ENCODE peak calls at places on chromosomes 13 and 19, in seven cellular contexts. One of them, this sample, is unnamed. For H3K36me3, the result is how much of the 10 kb centered on the place peaks cover.

GRCh38 chr19:51417107-51417806 is at the start of gene SIGLEC10:
- DNase-seq in gastrocnemius medialis: no peak
- DNase-seq in body of pancreas: no peak
- DNase-seq in sigmoid colon: no peak
- DNase-seq in tibial nerve: no peak
- DNase-seq in testis: no peak
- DNase-seq in Peyer's patch: peak
- DNase-seq in this sample: peak

GRCh38 chr13:76717092-76717491 is 169.1 kb downstream of the KCTD12 start:
- DNase-seq in gastrocnemius medialis: no peak
- DNase-seq in body of pancreas: no peak
- DNase-seq in sigmoid colon: no peak
- DNase-seq in tibial nerve: no peak
- DNase-seq in testis: no peak
- DNase-seq in Peyer's patch: no peak
- DNase-seq in this sample: peak

GRCh38 chr13:29359181-29359580 is 236.3 kb downstream of the SLC7A1 start:
- DNase-seq in gastrocnemius medialis: no peak
- DNase-seq in body of pancreas: no peak
- DNase-seq in sigmoid colon: no peak
- DNase-seq in tibial nerve: no peak
- DNase-seq in testis: no peak
- DNase-seq in Peyer's patch: no peak
- DNase-seq in this sample: no peak

GRCh38 chr19:35483089-35483488 is 7.2 kb downstream of the KRTDAP start:
- DNase-seq in gastrocnemius medialis: no peak
- DNase-seq in body of pancreas: no peak
- DNase-seq in sigmoid colon: no peak
- DNase-seq in tibial nerve: no peak
- DNase-seq in testis: no peak
- DNase-seq in Peyer's patch: no peak
- DNase-seq in this sample: no peak

GRCh38 chr19:7772752-7773291 is 9.8 kb downstream of the CLEC4M start:
- DNase-seq in gastrocnemius medialis: no peak
- DNase-seq in body of pancreas: no peak
- DNase-seq in sigmoid colon: no peak
- DNase-seq in tibial nerve: no peak
- DNase-seq in testis: no peak
- DNase-seq in Peyer's patch: no peak
- DNase-seq in this sample: no peak

GRCh38 chr13:44854264-44855060 is 134.8 kb downstream of the NUFIP1 start:
- DNase-seq in gastrocnemius medialis: peak
- DNase-seq in body of pancreas: peak
- DNase-seq in sigmoid colon: no peak
- DNase-seq in tibial nerve: no peak
- DNase-seq in testis: no peak
- DNase-seq in Peyer's patch: no peak
- DNase-seq in this sample: no peak

GRCh38 chr13:107867701-107868661 is 347.4 kb downstream of the LIG4 start:
- DNase-seq in gastrocnemius medialis: no peak
- DNase-seq in body of pancreas: peak
- DNase-seq in sigmoid colon: no peak
- DNase-seq in tibial nerve: no peak
- DNase-seq in testis: peak
- DNase-seq in Peyer's patch: no peak
- DNase-seq in this sample: no peak

GRCh38 chr13:79741006-79741405 is 260.1 kb downstream of the NDFIP2 start:
- DNase-seq in gastrocnemius medialis: no peak
- DNase-seq in body of pancreas: peak
- DNase-seq in sigmoid colon: no peak
- DNase-seq in tibial nerve: no peak
- DNase-seq in testis: peak
- DNase-seq in Peyer's patch: no peak
- DNase-seq in this sample: peak

GRCh38 chr19:21328402-21328801 is 808 bp downstream of the ZNF708 start:
- DNase-seq in gastrocnemius medialis: no peak
- DNase-seq in body of pancreas: no peak
- DNase-seq in sigmoid colon: no peak
- DNase-seq in tibial nerve: no peak
- DNase-seq in testis: peak
- DNase-seq in Peyer's patch: no peak
- DNase-seq in this sample: no peak

GRCh38 chr13:97348569-97349100 is 85.3 kb upstream of the RAP2A start:
- DNase-seq in gastrocnemius medialis: no peak
- DNase-seq in body of pancreas: no peak
- DNase-seq in sigmoid colon: no peak
- DNase-seq in tibial nerve: no peak
- DNase-seq in testis: no peak
- DNase-seq in Peyer's patch: no peak
- DNase-seq in this sample: no peak

GRCh38 chr13:95552539-95553270 is at the start of gene CLDN10:
- DNase-seq in gastrocnemius medialis: no peak
- DNase-seq in body of pancreas: peak
- DNase-seq in sigmoid colon: no peak
- DNase-seq in tibial nerve: no peak
- DNase-seq in testis: peak
- DNase-seq in Peyer's patch: no peak
- DNase-seq in this sample: no peak

GRCh38 chr13:25249001-25249543 is 38.2 kb downstream of the MTMR6 start:
- DNase-seq in gastrocnemius medialis: no peak
- DNase-seq in body of pancreas: no peak
- DNase-seq in sigmoid colon: no peak
- DNase-seq in tibial nerve: peak
- DNase-seq in testis: no peak
- DNase-seq in Peyer's patch: no peak
- DNase-seq in this sample: no peak

GRCh38 chr13:33402975-33403374 is 117.4 kb upstream of the STARD13 start:
- DNase-seq in gastrocnemius medialis: no peak
- DNase-seq in body of pancreas: no peak
- DNase-seq in sigmoid colon: no peak
- DNase-seq in tibial nerve: no peak
- DNase-seq in testis: no peak
- DNase-seq in Peyer's patch: no peak
- DNase-seq in this sample: no peak

GRCh38 chr19:17847538-17848366 is at the start of gene JAK3:
- DNase-seq in gastrocnemius medialis: no peak
- DNase-seq in body of pancreas: peak
- DNase-seq in sigmoid colon: no peak
- DNase-seq in tibial nerve: no peak
- DNase-seq in testis: peak
- DNase-seq in Peyer's patch: peak
- DNase-seq in this sample: no peak

GRCh38 chr13:63448654-63449053 is 2033.0 kb upstream of the PCDH20 start:
- DNase-seq in gastrocnemius medialis: no peak
- DNase-seq in body of pancreas: no peak
- DNase-seq in sigmoid colon: no peak
- DNase-seq in tibial nerve: no peak
- DNase-seq in testis: no peak
- DNase-seq in Peyer's patch: no peak
- DNase-seq in this sample: no peak

GRCh38 chr13:30148791-30149190 is 158.6 kb downstream of the KATNAL1 start:
- DNase-seq in gastrocnemius medialis: no peak
- DNase-seq in body of pancreas: no peak
- DNase-seq in sigmoid colon: no peak
- DNase-seq in tibial nerve: no peak
- DNase-seq in testis: no peak
- DNase-seq in Peyer's patch: no peak
- DNase-seq in this sample: no peak

GRCh38 chr19:36939153-36939552 is 23.0 kb downstream of the ZNF568 start:
- DNase-seq in gastrocnemius medialis: no peak
- DNase-seq in body of pancreas: no peak
- DNase-seq in sigmoid colon: no peak
- DNase-seq in tibial nerve: no peak
- DNase-seq in testis: no peak
- DNase-seq in Peyer's patch: no peak
- DNase-seq in this sample: no peak

GRCh38 chr19:50359432-50359818 is 6.0 kb downstream of the NAPSA start:
- DNase-seq in gastrocnemius medialis: no peak
- DNase-seq in body of pancreas: no peak
- DNase-seq in sigmoid colon: no peak
- DNase-seq in tibial nerve: no peak
- DNase-seq in testis: no peak
- DNase-seq in Peyer's patch: no peak
- DNase-seq in this sample: no peak

GRCh38 chr19:50356691-50357177 is 8.7 kb downstream of the NAPSA start:
- DNase-seq in gastrocnemius medialis: no peak
- DNase-seq in body of pancreas: no peak
- DNase-seq in sigmoid colon: no peak
- DNase-seq in tibial nerve: no peak
- DNase-seq in testis: no peak
- DNase-seq in Peyer's patch: no peak
- DNase-seq in this sample: no peak

GRCh38 chr19:50358483-50359431 is 6.7 kb downstream of the NAPSA start:
- DNase-seq in gastrocnemius medialis: no peak
- DNase-seq in body of pancreas: peak
- DNase-seq in sigmoid colon: peak
- DNase-seq in tibial nerve: no peak
- DNase-seq in testis: peak
- DNase-seq in Peyer's patch: peak
- DNase-seq in this sample: no peak

GRCh38 chr19:50361290-50362029 is 4.0 kb downstream of the NAPSA start:
- DNase-seq in gastrocnemius medialis: no peak
- DNase-seq in body of pancreas: no peak
- DNase-seq in sigmoid colon: no peak
- DNase-seq in tibial nerve: no peak
- DNase-seq in testis: no peak
- DNase-seq in Peyer's patch: no peak
- DNase-seq in this sample: no peak

DNA sequence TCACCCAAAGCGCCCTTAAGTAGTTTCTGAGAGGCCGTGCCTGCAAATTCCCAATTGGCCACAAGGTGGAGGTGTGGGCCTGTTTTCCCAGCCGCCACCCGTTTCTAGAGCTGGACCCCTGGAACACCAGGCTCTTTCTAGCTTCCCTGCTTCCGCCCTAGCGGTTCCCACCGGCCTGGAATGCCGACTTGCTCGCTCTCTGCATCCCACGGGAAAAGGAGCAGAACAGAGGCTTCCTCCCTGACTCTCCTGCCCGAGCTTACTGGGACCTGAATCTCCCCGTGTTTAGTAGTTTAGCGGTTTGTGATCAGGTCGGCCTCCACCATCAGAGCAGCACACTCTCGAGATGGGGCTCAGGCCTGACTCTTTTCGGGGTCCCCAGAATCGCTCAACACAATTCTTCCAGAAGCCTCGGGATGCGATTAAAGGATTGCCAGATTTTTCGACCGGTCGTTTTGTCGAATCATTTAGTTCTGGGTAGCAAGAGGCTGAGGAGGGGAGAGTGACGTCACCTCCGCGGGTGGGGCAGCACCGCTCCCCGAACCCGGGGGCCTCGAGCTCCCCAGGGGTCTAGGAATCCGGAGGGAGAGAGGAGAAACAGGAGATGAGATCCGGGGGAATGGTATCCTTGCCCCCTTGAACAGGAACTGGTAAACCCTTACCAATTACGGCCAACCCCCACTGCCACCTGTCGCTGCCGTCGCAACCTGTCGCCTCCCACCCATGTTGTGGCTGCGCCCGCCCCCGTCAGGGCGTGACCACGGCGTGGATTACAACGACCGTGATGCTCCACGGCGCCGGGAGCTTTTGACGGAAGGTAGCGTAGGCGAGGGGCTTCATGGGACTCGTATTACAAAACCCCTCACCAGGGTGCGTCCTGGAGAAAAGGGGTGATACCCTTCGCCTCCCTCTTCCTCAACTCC is 8.0 kb downstream of the NAPSA start:
- DNase-seq in gastrocnemius medialis: peak
- DNase-seq in body of pancreas: peak
- DNase-seq in sigmoid colon: peak
- DNase-seq in tibial nerve: peak
- DNase-seq in testis: peak
- DNase-seq in Peyer's patch: peak
- DNase-seq in this sample: peak
- TF ChIP-seq POLR2A in gastrocnemius medialis: peak
- TF ChIP-seq POLR2A in body of pancreas: no peak
- TF ChIP-seq POLR2A in sigmoid colon: no peak
- TF ChIP-seq POLR2A in tibial nerve: peak
- TF ChIP-seq POLR2A in testis: no peak
- TF ChIP-seq POLR2A in Peyer's patch: no peak
- TF ChIP-seq POLR2A in this sample: no peak

GRCh38 chr19:1234670-1235380 is 3.0 kb downstream of the CBARP start:
- DNase-seq in gastrocnemius medialis: no peak
- DNase-seq in body of pancreas: no peak
- DNase-seq in sigmoid colon: no peak
- DNase-seq in tibial nerve: no peak
- DNase-seq in testis: no peak
- DNase-seq in Peyer's patch: no peak
- DNase-seq in this sample: no peak
- H3K36me3 ChIP-seq in gastrocnemius medialis: under half
- H3K36me3 ChIP-seq in body of pancreas: under half
- H3K36me3 ChIP-seq in sigmoid colon: under half
- H3K36me3 ChIP-seq in tibial nerve: under half
- H3K36me3 ChIP-seq in testis: under half
- H3K36me3 ChIP-seq in Peyer's patch: under half
- H3K36me3 ChIP-seq in this sample: under half

GRCh38 chr19:5680437-5681368 is at the start of the genes HSD11B1L and MICOS13:
- DNase-seq in gastrocnemius medialis: peak
- DNase-seq in body of pancreas: peak
- DNase-seq in sigmoid colon: peak
- DNase-seq in tibial nerve: peak
- DNase-seq in testis: peak
- DNase-seq in Peyer's patch: peak
- DNase-seq in this sample: peak

GRCh38 chr19:5683177-5683886 is 2.5 kb downstream of the HSD11B1L start:
- DNase-seq in gastrocnemius medialis: no peak
- DNase-seq in body of pancreas: no peak
- DNase-seq in sigmoid colon: no peak
- DNase-seq in tibial nerve: no peak
- DNase-seq in testis: no peak
- DNase-seq in Peyer's patch: no peak
- DNase-seq in this sample: no peak

GRCh38 chr19:5681446-5682292 is 842 bp downstream of the HSD11B1L start:
- DNase-seq in gastrocnemius medialis: no peak
- DNase-seq in body of pancreas: no peak
- DNase-seq in sigmoid colon: no peak
- DNase-seq in tibial nerve: no peak
- DNase-seq in testis: no peak
- DNase-seq in Peyer's patch: no peak
- DNase-seq in this sample: peak

GRCh38 chr19:5680083-5680436 is 256 bp downstream of the MICOS13 start:
- DNase-seq in gastrocnemius medialis: peak
- DNase-seq in body of pancreas: no peak
- DNase-seq in sigmoid colon: peak
- DNase-seq in tibial nerve: peak
- DNase-seq in testis: no peak
- DNase-seq in Peyer's patch: peak
- DNase-seq in this sample: peak

GRCh38 chr19:5682293-5682592 is 1.4 kb downstream of the HSD11B1L start:
- DNase-seq in gastrocnemius medialis: no peak
- DNase-seq in body of pancreas: no peak
- DNase-seq in sigmoid colon: no peak
- DNase-seq in tibial nerve: no peak
- DNase-seq in testis: no peak
- DNase-seq in Peyer's patch: no peak
- DNase-seq in this sample: no peak
- H3K4me3 ChIP-seq in gastrocnemius medialis: no peak
- H3K4me3 ChIP-seq in body of pancreas: no peak
- H3K4me3 ChIP-seq in sigmoid colon: no peak
- H3K4me3 ChIP-seq in tibial nerve: no peak
- H3K4me3 ChIP-seq in testis: no peak
- H3K4me3 ChIP-seq in Peyer's patch: no peak
- H3K4me3 ChIP-seq in this sample: no peak

GRCh38 chr19:4732680-4733114 is 9.1 kb upstream of the DPP9 start:
- DNase-seq in gastrocnemius medialis: peak
- DNase-seq in body of pancreas: peak
- DNase-seq in sigmoid colon: peak
- DNase-seq in tibial nerve: no peak
- DNase-seq in testis: peak
- DNase-seq in Peyer's patch: peak
- DNase-seq in this sample: peak
- TF ChIP-seq POLR2A in gastrocnemius medialis: no peak
- TF ChIP-seq POLR2A in body of pancreas: no peak
- TF ChIP-seq POLR2A in sigmoid colon: no peak
- TF ChIP-seq POLR2A in tibial nerve: no peak
- TF ChIP-seq POLR2A in testis: no peak
- TF ChIP-seq POLR2A in Peyer's patch: no peak
- TF ChIP-seq POLR2A in this sample: no peak